ENCODE peak calls at places on chromosomes 12 and 14, in eight cellular contexts. One of them, this sample, is unnamed. For H3K9me3 and H3K4me1, the result is how much of the 10 kb centered on the place peaks cover.

GRCh38 chr14:106346084-106346483 is 819.7 kb downstream of the TMEM121 start:
- DNase-seq in suprapubic skin: no peak
- DNase-seq in prostate gland: no peak
- DNase-seq in fibroblast of lung: no peak
- DNase-seq in H9: no peak
- DNase-seq in neuronal stem cell: no peak
- DNase-seq in aorta: no peak
- DNase-seq in cardiac muscle cell: no peak
- DNase-seq in this sample: no peak

GRCh38 chr12:113604666-113605065 is 133.0 kb upstream of the LHX5 start:
- DNase-seq in suprapubic skin: no peak
- DNase-seq in prostate gland: no peak
- DNase-seq in fibroblast of lung: no peak
- DNase-seq in H9: no peak
- DNase-seq in neuronal stem cell: no peak
- DNase-seq in aorta: no peak
- DNase-seq in cardiac muscle cell: no peak
- DNase-seq in this sample: no peak

GRCh38 chr14:39154594-39155189 is 15.4 kb downstream of the TRAPPC6B start:
- DNase-seq in suprapubic skin: no peak
- DNase-seq in prostate gland: no peak
- DNase-seq in fibroblast of lung: no peak
- DNase-seq in H9: no peak
- DNase-seq in neuronal stem cell: no peak
- DNase-seq in aorta: no peak
- DNase-seq in cardiac muscle cell: no peak
- DNase-seq in this sample: no peak

GRCh38 chr12:45774508-45775162 is 45.1 kb downstream of the ARID2 start:
- DNase-seq in suprapubic skin: no peak
- DNase-seq in prostate gland: no peak
- DNase-seq in fibroblast of lung: no peak
- DNase-seq in H9: no peak
- DNase-seq in neuronal stem cell: no peak
- DNase-seq in aorta: no peak
- DNase-seq in cardiac muscle cell: no peak
- DNase-seq in this sample: no peak

GRCh38 chr14:29763342-29763858 is 164.2 kb downstream of the PRKD1 start:
- DNase-seq in suprapubic skin: no peak
- DNase-seq in prostate gland: no peak
- DNase-seq in fibroblast of lung: no peak
- DNase-seq in H9: no peak
- DNase-seq in neuronal stem cell: no peak
- DNase-seq in aorta: no peak
- DNase-seq in cardiac muscle cell: no peak
- DNase-seq in this sample: no peak

GRCh38 chr12:93254911-93255310 is 122.8 kb upstream of the NUDT4 start:
- DNase-seq in suprapubic skin: no peak
- DNase-seq in prostate gland: no peak
- DNase-seq in fibroblast of lung: no peak
- DNase-seq in H9: no peak
- DNase-seq in neuronal stem cell: no peak
- DNase-seq in aorta: no peak
- DNase-seq in cardiac muscle cell: no peak
- DNase-seq in this sample: no peak

GRCh38 chr14:68576496-68577244 is 216.2 kb downstream of the ZFP36L1 start:
- DNase-seq in suprapubic skin: no peak
- DNase-seq in prostate gland: no peak
- DNase-seq in fibroblast of lung: peak
- DNase-seq in H9: no peak
- DNase-seq in neuronal stem cell: no peak
- DNase-seq in aorta: no peak
- DNase-seq in cardiac muscle cell: no peak
- DNase-seq in this sample: no peak

GRCh38 chr12:111791507-111791906 is 24.8 kb downstream of the ALDH2 start:
- DNase-seq in suprapubic skin: no peak
- DNase-seq in prostate gland: no peak
- DNase-seq in fibroblast of lung: no peak
- DNase-seq in H9: no peak
- DNase-seq in neuronal stem cell: no peak
- DNase-seq in aorta: no peak
- DNase-seq in cardiac muscle cell: no peak
- DNase-seq in this sample: no peak

GRCh38 chr14:56687123-56687522 is 107.5 kb downstream of the TMEM260 start:
- DNase-seq in suprapubic skin: no peak
- DNase-seq in prostate gland: no peak
- DNase-seq in fibroblast of lung: no peak
- DNase-seq in H9: no peak
- DNase-seq in neuronal stem cell: no peak
- DNase-seq in aorta: no peak
- DNase-seq in cardiac muscle cell: no peak
- DNase-seq in this sample: no peak

GRCh38 chr14:106837870-106838269 is 1311.5 kb downstream of the TMEM121 start:
- DNase-seq in suprapubic skin: no peak
- DNase-seq in prostate gland: no peak
- DNase-seq in fibroblast of lung: no peak
- DNase-seq in H9: no peak
- DNase-seq in neuronal stem cell: no peak
- DNase-seq in aorta: no peak
- DNase-seq in cardiac muscle cell: no peak
- DNase-seq in this sample: no peak

GRCh38 chr12:133063556-133063955 is 17.2 kb upstream of the ZNF140 start:
- DNase-seq in suprapubic skin: no peak
- DNase-seq in prostate gland: no peak
- DNase-seq in fibroblast of lung: no peak
- DNase-seq in H9: no peak
- DNase-seq in neuronal stem cell: no peak
- DNase-seq in aorta: no peak
- DNase-seq in cardiac muscle cell: no peak
- DNase-seq in this sample: no peak
- H3K9me3 ChIP-seq in suprapubic skin: half or more
- H3K9me3 ChIP-seq in prostate gland: under half
- H3K9me3 ChIP-seq in fibroblast of lung: under half
- H3K9me3 ChIP-seq in H9: half or more
- H3K9me3 ChIP-seq in neuronal stem cell: half or more
- H3K9me3 ChIP-seq in aorta: under half
- H3K9me3 ChIP-seq in cardiac muscle cell: under half
- H3K9me3 ChIP-seq in this sample: half or more

GRCh38 chr14:103549361-103550311 is 12.8 kb downstream of the BAG5 start:
- DNase-seq in suprapubic skin: peak
- DNase-seq in prostate gland: no peak
- DNase-seq in fibroblast of lung: no peak
- DNase-seq in H9: no peak
- DNase-seq in neuronal stem cell: no peak
- DNase-seq in aorta: peak
- DNase-seq in cardiac muscle cell: no peak
- DNase-seq in this sample: no peak

GRCh38 chr14:103547455-103547940 is 15.0 kb downstream of the BAG5 start:
- DNase-seq in suprapubic skin: no peak
- DNase-seq in prostate gland: no peak
- DNase-seq in fibroblast of lung: no peak
- DNase-seq in H9: no peak
- DNase-seq in neuronal stem cell: no peak
- DNase-seq in aorta: no peak
- DNase-seq in cardiac muscle cell: no peak
- DNase-seq in this sample: no peak

GRCh38 chr14:103548463-103549351 is 13.8 kb downstream of the BAG5 start:
- DNase-seq in suprapubic skin: peak
- DNase-seq in prostate gland: no peak
- DNase-seq in fibroblast of lung: no peak
- DNase-seq in H9: no peak
- DNase-seq in neuronal stem cell: no peak
- DNase-seq in aorta: peak
- DNase-seq in cardiac muscle cell: no peak
- DNase-seq in this sample: no peak

GRCh38 chr14:103546651-103547454 is 15.6 kb downstream of the BAG5 start:
- DNase-seq in suprapubic skin: peak
- DNase-seq in prostate gland: peak
- DNase-seq in fibroblast of lung: no peak
- DNase-seq in H9: peak
- DNase-seq in neuronal stem cell: no peak
- DNase-seq in aorta: peak
- DNase-seq in cardiac muscle cell: peak
- DNase-seq in this sample: peak

DNA sequence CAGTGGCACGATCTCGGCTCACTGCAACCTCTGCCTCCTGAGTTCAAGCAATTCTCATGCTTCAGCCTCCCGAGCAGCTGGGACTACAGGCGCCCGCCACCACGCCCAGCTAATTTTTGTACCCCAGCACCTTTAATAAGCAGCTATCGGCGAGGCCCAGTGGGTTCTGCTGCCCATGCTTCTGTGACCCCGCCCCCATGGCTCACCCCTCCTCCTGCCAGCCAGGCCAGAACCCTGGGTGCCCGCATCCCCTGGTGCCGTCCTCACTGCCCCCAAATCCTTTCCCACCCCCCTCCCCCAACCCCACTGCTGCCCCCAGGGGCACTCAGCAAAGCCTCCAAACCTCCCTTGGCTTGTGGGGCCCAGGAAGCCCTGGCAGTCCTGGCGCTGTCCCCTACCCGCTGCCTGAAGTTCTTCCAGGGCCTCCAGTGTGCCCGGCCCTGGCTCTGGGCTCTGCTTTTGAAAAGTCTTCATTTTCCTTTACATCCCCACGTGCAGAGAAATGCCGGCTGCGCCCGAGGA is 14.5 kb downstream of the BAG5 start:
- DNase-seq in suprapubic skin: peak
- DNase-seq in prostate gland: no peak
- DNase-seq in fibroblast of lung: no peak
- DNase-seq in H9: no peak
- DNase-seq in neuronal stem cell: no peak
- DNase-seq in aorta: peak
- DNase-seq in cardiac muscle cell: no peak
- DNase-seq in this sample: peak
- H3K4me1 ChIP-seq in suprapubic skin: half or more
- H3K4me1 ChIP-seq in prostate gland: under half
- H3K4me1 ChIP-seq in fibroblast of lung: under half
- H3K4me1 ChIP-seq in H9: under half
- H3K4me1 ChIP-seq in neuronal stem cell: under half
- H3K4me1 ChIP-seq in aorta: under half
- H3K4me1 ChIP-seq in cardiac muscle cell: under half
- H3K4me1 ChIP-seq in this sample: under half

DNA sequence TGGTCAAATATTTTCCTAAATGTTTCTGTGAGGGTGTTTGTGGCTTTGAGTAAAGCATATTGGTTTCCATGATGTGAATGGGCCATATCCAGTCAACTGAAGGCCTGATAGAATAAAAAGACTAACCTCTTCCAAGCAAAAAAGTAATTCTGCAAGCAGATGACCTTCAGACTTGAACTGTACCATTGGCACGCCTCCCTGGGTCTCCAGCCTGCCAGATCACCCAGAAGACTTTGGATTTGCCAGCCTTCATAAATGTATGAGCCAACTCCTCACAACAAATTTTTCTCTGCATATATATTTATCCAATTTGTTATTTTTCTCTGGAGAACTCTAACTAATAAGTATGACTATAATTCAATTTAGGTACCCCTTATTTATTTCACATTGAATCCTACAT is 190.3 kb downstream of the KIF21A start:
- DNase-seq in suprapubic skin: no peak
- DNase-seq in prostate gland: no peak
- DNase-seq in fibroblast of lung: no peak
- DNase-seq in H9: no peak
- DNase-seq in neuronal stem cell: no peak
- DNase-seq in aorta: no peak
- DNase-seq in cardiac muscle cell: no peak
- DNase-seq in this sample: no peak
- H3K27ac ChIP-seq in suprapubic skin: no peak
- H3K27ac ChIP-seq in prostate gland: no peak
- H3K27ac ChIP-seq in fibroblast of lung: no peak
- H3K27ac ChIP-seq in H9: no peak
- H3K27ac ChIP-seq in neuronal stem cell: no peak
- H3K27ac ChIP-seq in aorta: no peak
- H3K27ac ChIP-seq in cardiac muscle cell: no peak
- H3K27ac ChIP-seq in this sample: no peak

DNA sequence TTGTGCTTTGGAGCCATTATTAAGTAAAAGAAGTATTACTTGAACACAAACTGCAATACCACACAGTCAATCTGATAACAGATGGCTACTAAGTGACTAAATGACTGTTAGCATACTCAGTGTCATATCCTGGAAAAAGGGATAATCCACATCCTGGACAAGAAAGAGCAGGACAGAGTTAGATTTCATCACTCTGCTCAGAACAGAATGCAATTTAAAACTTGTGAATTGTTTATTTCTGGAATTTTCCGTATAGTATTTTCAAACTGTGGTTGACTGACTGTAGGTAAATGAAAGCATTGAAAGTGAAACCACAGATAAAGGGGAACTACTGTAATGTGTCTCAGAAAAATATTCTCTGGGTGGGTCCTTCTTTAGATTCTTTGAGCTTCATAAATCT is 458.8 kb downstream of the TMEM117 start:
- DNase-seq in suprapubic skin: no peak
- DNase-seq in prostate gland: no peak
- DNase-seq in fibroblast of lung: no peak
- DNase-seq in H9: no peak
- DNase-seq in neuronal stem cell: no peak
- DNase-seq in aorta: no peak
- DNase-seq in cardiac muscle cell: no peak
- DNase-seq in this sample: no peak
- H3K9me3 ChIP-seq in suprapubic skin: under half
- H3K9me3 ChIP-seq in prostate gland: under half
- H3K9me3 ChIP-seq in fibroblast of lung: under half
- H3K9me3 ChIP-seq in H9: under half
- H3K9me3 ChIP-seq in neuronal stem cell: under half
- H3K9me3 ChIP-seq in aorta: under half
- H3K9me3 ChIP-seq in cardiac muscle cell: under half
- H3K9me3 ChIP-seq in this sample: under half

DNA sequence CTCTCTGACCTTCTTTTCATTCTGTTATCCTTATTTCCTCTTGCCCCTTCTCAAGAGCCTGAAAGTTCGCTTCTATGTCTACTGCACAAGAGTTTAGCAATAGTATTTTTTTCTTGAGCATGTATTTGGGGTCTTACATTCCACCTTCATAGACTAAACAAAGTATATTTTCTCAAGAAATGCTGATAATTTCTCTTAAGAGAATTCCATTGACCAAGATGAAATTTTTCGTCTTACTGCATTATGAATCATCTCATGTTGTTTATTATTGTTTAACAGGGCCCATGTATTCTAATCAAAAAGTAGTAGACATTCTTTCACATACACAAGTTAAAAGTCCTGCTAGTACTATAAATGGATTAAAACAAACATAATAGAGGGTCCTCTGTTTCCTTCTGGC is 219.3 kb downstream of the C12orf50 start:
- DNase-seq in suprapubic skin: no peak
- DNase-seq in prostate gland: no peak
- DNase-seq in fibroblast of lung: peak
- DNase-seq in H9: no peak
- DNase-seq in neuronal stem cell: no peak
- DNase-seq in aorta: no peak
- DNase-seq in cardiac muscle cell: no peak
- DNase-seq in this sample: no peak
- H3K4me1 ChIP-seq in suprapubic skin: under half
- H3K4me1 ChIP-seq in prostate gland: under half
- H3K4me1 ChIP-seq in fibroblast of lung: under half
- H3K4me1 ChIP-seq in H9: under half
- H3K4me1 ChIP-seq in neuronal stem cell: under half
- H3K4me1 ChIP-seq in aorta: under half
- H3K4me1 ChIP-seq in cardiac muscle cell: under half
- H3K4me1 ChIP-seq in this sample: under half